ENCODE peak calls at places on chromosomes 13 and 19, in ten cellular contexts. R is anterior cingulate cortex; D is spleen; U is amygdala; Y is activated naive CD4-positive, alpha-beta T cell; K is C1 segment of cervical spinal cord; G is EH; Z is NCI-H1048; L is fibroblast of mammary gland; T is NCI-H1694 treated with DMSO at 0.1 percent for 48 hours. W is an unnamed sample.

GRCh38 chr13:111537115-111537728 is 216.8 kb downstream of the TEX29 start:
- DNase-seq in T (no peak), G (no peak), U (no peak), D (peak), K (no peak), Z (no peak), R (no peak), L (no peak), Y (no peak), W (no peak)

GRCh38 chr19:16841391-16841926 is 12.3 kb downstream of the SIN3B start:
- DNase-seq in Z (no peak), K (no peak), L (no peak), R (no peak), Y (no peak), G (no peak), U (no peak), T (no peak), D (no peak), W (no peak)

GRCh38 chr13:41008349-41008980 is 10.7 kb downstream of the ELF1 start:
- DNase-seq in U (no peak), Z (no peak), D (no peak), R (no peak), K (no peak), L (peak), G (peak), Y (no peak), T (no peak), W (no peak)

GRCh38 chr13:24267283-24267682 is 42.1 kb upstream of the C1QTNF9 start:
- DNase-seq in R (no peak), D (no peak), U (no peak), L (peak), Z (no peak), K (no peak), T (no peak), Y (no peak), G (no peak), W (no peak)

GRCh38 chr19:10317045-10317856 is 1.4 kb upstream of the FDX2 start:
- DNase-seq in U (no peak), K (no peak), Z (no peak), Y (no peak), G (no peak), D (no peak), L (no peak), R (no peak), T (no peak), W (no peak)

GRCh38 chr19:33507021-33507956 is 14.3 kb downstream of the PEPD start:
- DNase-seq in R (no peak), D (peak), Z (no peak), Y (no peak), L (peak), G (no peak), U (no peak), T (no peak), K (no peak), W (no peak)

GRCh38 chr19:48746738-48747575 is at the start of gene IZUMO1:
- DNase-seq in T (peak), G (peak), Y (no peak), Z (no peak), R (peak), K (peak), L (peak), D (peak), U (peak), W (no peak)

GRCh38 chr19:46644720-46645119 is 8.7 kb upstream of the GNG8 start:
- DNase-seq in U (no peak), T (no peak), D (no peak), G (no peak), L (no peak), Y (no peak), Z (no peak), R (no peak), K (no peak), W (no peak)

GRCh38 chr19:35404879-35405622 is 34.2 kb downstream of the GPR42 start:
- DNase-seq in U (no peak), Z (no peak), K (no peak), Y (no peak), G (peak), L (peak), D (no peak), T (no peak), R (no peak), W (no peak)

GRCh38 chr13:98515804-98516465 is 61.0 kb downstream of the STK24 start:
- DNase-seq in K (no peak), G (no peak), D (no peak), T (no peak), L (no peak), Z (no peak), Y (no peak), R (no peak), U (no peak), W (no peak)

W was measured in central memory CD8-positive, alpha-beta T cell.